ENCODE peak calls at places on chromosome 1, in nine cellular contexts. X is adrenal gland, V is pancreas, R is cardiac muscle cell, O is hepatocyte, P is colonic mucosa, M is body of pancreas, Q is OCI-LY7, K is mesenchymal stem cell. A is an unnamed sample. For H3K4me1 and H3K9me3, the result is how much of the 10 kb centered on the place peaks cover.

GRCh38 chr1:195908121-195908520 is 700.1 kb downstream of the KCNT2 start:
- DNase-seq in Q (no peak), O (no peak), K (peak), M (no peak), X (no peak), V (no peak), P (no peak), R (no peak), A (no peak)

GRCh38 chr1:29641921-29642320 is 405.6 kb downstream of the PTPRU start:
- DNase-seq in M (no peak), R (no peak), P (no peak), O (no peak), X (no peak), K (no peak), V (no peak), Q (no peak), A (no peak)

GRCh38 chr1:107244734-107245495 is 104.1 kb downstream of the NTNG1 start:
- DNase-seq in V (no peak), X (no peak), O (no peak), M (no peak), K (no peak), P (no peak), R (no peak), Q (no peak), A (no peak)

GRCh38 chr1:232980336-232980978 is 30.0 kb downstream of the NTPCR start:
- DNase-seq in X (no peak), M (no peak), R (no peak), P (no peak), Q (no peak), V (no peak), O (no peak), K (peak), A (no peak)

GRCh38 chr1:21706151-21706835 is 37.1 kb upstream of the RAP1GAP start:
- DNase-seq in Q (peak), K (peak), X (peak), V (no peak), P (no peak), O (peak), M (peak), R (peak), A (no peak)

GRCh38 chr1:156709031-156709430 is 3.6 kb upstream of the CRABP2 start:
- DNase-seq in M (no peak), O (no peak), V (no peak), X (no peak), R (no peak), Q (no peak), P (no peak), K (no peak), A (no peak)

GRCh38 chr1:64769971-64770370 is 25.1 kb downstream of the RAVER2 start:
- DNase-seq in Q (no peak), V (no peak), X (no peak), P (no peak), O (no peak), R (no peak), K (no peak), M (no peak), A (no peak)

GRCh38 chr1:192628406-192629057 is 7.4 kb upstream of the RGS13 start:
- DNase-seq in K (no peak), P (no peak), O (no peak), M (no peak), X (no peak), R (no peak), V (no peak), Q (no peak), A (no peak)

GRCh38 chr1:109151146-109151545 is 37.2 kb downstream of the ELAPOR1 start:
- DNase-seq in V (peak), Q (no peak), X (peak), P (peak), R (peak), O (peak), M (peak), K (peak), A (peak)

GRCh38 chr1:31605908-31606427 is 11.5 kb upstream of the HCRTR1 start:
- DNase-seq in P (no peak), V (no peak), K (no peak), R (peak), X (no peak), O (no peak), Q (peak), M (no peak), A (no peak)

GRCh38 chr1:22321917-22322316 is 129.7 kb upstream of the ZBTB40 start:
- DNase-seq in M (no peak), K (no peak), V (no peak), R (no peak), O (no peak), P (no peak), Q (no peak), X (no peak), A (no peak)

GRCh38 chr1:207752456-207753132 is 740 bp downstream of the CD46 start:
- DNase-seq in Q (peak), X (peak), M (peak), K (peak), P (peak), R (peak), V (peak), O (peak), A (peak)

GRCh38 chr1:96641292-96641691 is 80.3 kb upstream of the PTBP2 start:
- DNase-seq in V (no peak), Q (no peak), M (no peak), R (peak), X (no peak), P (no peak), K (no peak), O (no peak), A (no peak)

GRCh38 chr1:203124546-203125317 is 2.8 kb upstream of the ADORA1 start:
- DNase-seq in M (no peak), R (no peak), P (no peak), Q (no peak), K (no peak), O (no peak), X (peak), V (no peak), A (no peak)

GRCh38 chr1:224801761-224802490 is 127.5 kb upstream of the DNAH14 start:
- DNase-seq in Q (no peak), M (no peak), V (no peak), P (no peak), X (no peak), K (no peak), O (no peak), R (no peak), A (no peak)

GRCh38 chr1:98336472-98337118 is 324.9 kb upstream of the SNX7 start:
- DNase-seq in M (peak), R (no peak), X (no peak), V (peak), Q (no peak), O (peak), P (no peak), K (no peak), A (no peak)

GRCh38 chr1:43058545-43059360 is 100.1 kb upstream of the SLC2A1 start:
- DNase-seq in P (no peak), R (peak), K (peak), X (peak), M (no peak), O (peak), Q (no peak), V (no peak), A (no peak)

GRCh38 chr1:228292609-228292911 is 84.7 kb downstream of the OBSCN start:
- DNase-seq in K (no peak), R (no peak), M (no peak), O (no peak), P (no peak), X (no peak), V (no peak), Q (no peak), A (no peak)

GRCh38 chr1:45679123-45679522 is 7.2 kb downstream of the GPBP1L1 start:
- DNase-seq in K (no peak), R (peak), V (no peak), Q (no peak), P (no peak), M (peak), X (peak), O (no peak), A (no peak)

GRCh38 chr1:227131193-227131592 is 187.1 kb downstream of the CDC42BPA start:
- DNase-seq in M (no peak), X (no peak), R (peak), K (peak), Q (peak), O (peak), P (no peak), V (no peak), A (no peak)

GRCh38 chr1:113244134-113244820 is 146.0 kb upstream of the MAGI3 start:
- DNase-seq in K (no peak), M (peak), P (no peak), R (no peak), V (no peak), O (no peak), X (peak), Q (no peak), A (no peak)

GRCh38 chr1:54310439-54311328 is 95.5 kb downstream of the SSBP3 start:
- DNase-seq in P (peak), O (peak), M (peak), V (no peak), K (peak), X (peak), Q (peak), R (peak), A (peak)

GRCh38 chr1:26285366-26286063 is 5.6 kb downstream of the SH3BGRL3 start:
- DNase-seq in K (no peak), M (peak), P (peak), X (no peak), V (no peak), R (no peak), O (no peak), Q (peak), A (peak)

GRCh38 chr1:88394958-88395357 is 289.1 kb upstream of the PKN2 start:
- DNase-seq in O (no peak), R (no peak), P (no peak), V (no peak), K (no peak), M (no peak), X (no peak), Q (no peak), A (no peak)

GRCh38 chr1:156124557-156125483 is 10.3 kb downstream of the LMNA start:
- DNase-seq in Q (no peak), K (peak), R (no peak), V (no peak), X (peak), O (no peak), P (peak), M (no peak), A (peak)

GRCh38 chr1:118842462-118843201 is 145.5 kb downstream of the TBX15 start:
- DNase-seq in O (peak), M (no peak), V (no peak), P (peak), K (no peak), X (no peak), Q (no peak), R (no peak), A (no peak)

GRCh38 chr1:101769520-101769919 is 227.2 kb downstream of the OLFM3 start:
- DNase-seq in V (no peak), R (peak), Q (peak), M (peak), X (no peak), O (peak), P (no peak), K (peak), A (no peak)

GRCh38 chr1:4032571-4032970 is 132.5 kb upstream of the C1orf174 start:
- DNase-seq in X (no peak), P (no peak), R (no peak), K (no peak), V (no peak), O (no peak), Q (no peak), M (no peak), A (no peak)

GRCh38 chr1:202618387-202619022 is 91.7 kb downstream of the SYT2 start:
- DNase-seq in K (peak), Q (no peak), X (no peak), V (no peak), O (no peak), M (no peak), R (peak), P (no peak), A (no peak)

GRCh38 chr1:89771991-89772560 is 48.8 kb upstream of the LRRC8D start:
- DNase-seq in M (no peak), P (no peak), R (no peak), X (no peak), K (no peak), Q (no peak), O (no peak), V (no peak), A (no peak)

GRCh38 chr1:245671349-245671748 is 516.6 kb downstream of the KIF26B start:
- DNase-seq in Q (no peak), X (no peak), O (no peak), V (no peak), P (no peak), R (no peak), K (no peak), M (no peak), A (no peak)

GRCh38 chr1:44890007-44890406 is 47.0 kb upstream of the PTCH2 start:
- DNase-seq in V (no peak), P (no peak), R (peak), X (no peak), Q (peak), K (no peak), M (no peak), O (no peak), A (no peak)

GRCh38 chr1:55055084-55055882 is 15.9 kb downstream of the PCSK9 start:
- DNase-seq in P (no peak), V (no peak), M (no peak), Q (no peak), O (no peak), K (no peak), R (peak), X (no peak), A (no peak)

GRCh38 chr1:206754011-206754410 is 16.6 kb upstream of the IL19 start:
- DNase-seq in O (no peak), P (no peak), M (no peak), V (no peak), R (peak), Q (no peak), K (no peak), X (no peak), A (no peak)

GRCh38 chr1:60033066-60033465 is 40.5 kb downstream of the C1orf87 start:
- DNase-seq in K (no peak), R (no peak), V (no peak), M (no peak), P (no peak), Q (no peak), X (no peak), O (no peak), A (no peak)

GRCh38 chr1:184535191-184535970 is 148.6 kb downstream of the C1orf21 start:
- DNase-seq in X (peak), M (no peak), K (peak), R (peak), V (no peak), O (no peak), Q (no peak), P (no peak), A (no peak)

GRCh38 chr1:212702672-212703071 is 3.0 kb upstream of the BATF3 start:
- DNase-seq in V (no peak), O (no peak), Q (no peak), K (no peak), X (no peak), R (no peak), P (no peak), M (no peak), A (no peak)

GRCh38 chr1:42282867-42283583 is 52.0 kb downstream of the FOXJ3 start:
- DNase-seq in O (no peak), P (no peak), R (peak), Q (no peak), K (no peak), M (no peak), V (no peak), X (no peak), A (no peak)

GRCh38 chr1:174206148-174206826 is 47.0 kb downstream of the RABGAP1L start:
- DNase-seq in R (peak), X (no peak), K (no peak), M (no peak), V (no peak), P (no peak), O (no peak), Q (no peak), A (no peak)

GRCh38 chr1:15683411-15684039 is 595 bp upstream of the PLEKHM2 start:
- DNase-seq in M (no peak), K (no peak), O (no peak), Q (no peak), P (no peak), V (peak), X (no peak), R (no peak), A (peak)
- H3K4me1 ChIP-seq in M (under half), K (under half), O (under half), Q (under half), P (under half), V (under half), X (under half), R (under half), A (under half)

GRCh38 chr1:2972011-2972878 is 49.0 kb upstream of the ACTRT2 start:
- DNase-seq in M (no peak), V (peak), P (no peak), Q (no peak), O (no peak), R (no peak), K (no peak), X (no peak), A (no peak)
- H3K9me3 ChIP-seq in M (under half), V (under half), P (under half), Q (under half), O (under half), R (under half), K (under half), X (under half), A (under half)

GRCh38 chr1:116768416-116768815 is 14.2 kb downstream of the CD2 start:
- DNase-seq in Q (no peak), X (no peak), R (no peak), K (no peak), O (no peak), V (no peak), P (no peak), M (no peak), A (no peak)

GRCh38 chr1:116767782-116768382 is 13.7 kb downstream of the CD2 start:
- DNase-seq in K (no peak), X (no peak), O (no peak), Q (no peak), V (no peak), R (no peak), P (no peak), M (no peak), A (no peak)

GRCh38 chr1:116769994-116770393 is 15.8 kb downstream of the CD2 start:
- DNase-seq in V (no peak), R (no peak), M (no peak), Q (no peak), O (no peak), X (no peak), K (no peak), P (no peak), A (no peak)

GRCh38 chr1:116769561-116769977 is 15.3 kb downstream of the CD2 start:
- DNase-seq in R (peak), O (no peak), Q (peak), V (no peak), X (no peak), M (no peak), K (peak), P (no peak), A (no peak)

GRCh38 chr1:116769050-116769449 is 14.8 kb downstream of the CD2 start:
- DNase-seq in X (no peak), R (no peak), M (no peak), P (no peak), Q (peak), O (no peak), K (no peak), V (no peak), A (no peak)
- H3K27ac ChIP-seq in X (no peak), R (no peak), M (no peak), P (no peak), Q (peak), O (no peak), K (no peak), V (no peak), A (no peak)

DNA sequence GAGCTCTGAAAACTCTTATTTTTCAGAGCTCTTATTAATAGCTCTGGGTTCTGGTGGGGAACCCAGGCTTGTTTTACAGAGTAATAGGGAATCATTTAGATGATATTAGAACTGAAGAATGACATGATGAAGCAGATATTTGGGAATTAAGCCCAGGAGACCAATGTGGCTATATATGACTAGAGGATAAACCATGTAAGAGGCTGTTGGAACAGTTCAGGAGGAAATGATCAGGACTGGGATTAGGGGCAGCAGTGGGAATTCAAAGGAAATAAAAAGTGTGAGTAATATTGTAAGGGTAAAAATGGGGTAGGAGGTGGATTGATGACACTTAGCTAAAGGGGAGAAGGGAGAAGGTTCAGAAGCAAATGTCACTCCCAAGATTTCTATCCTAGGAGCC is 58.6 kb downstream of the GIPC2 start:
- DNase-seq in R (no peak), V (no peak), K (no peak), X (no peak), P (no peak), Q (no peak), M (no peak), O (no peak), A (no peak)
- H3K4me1 ChIP-seq in R (under half), V (under half), K (under half), X (under half), P (under half), Q (under half), M (under half), O (under half), A (under half)

DNA sequence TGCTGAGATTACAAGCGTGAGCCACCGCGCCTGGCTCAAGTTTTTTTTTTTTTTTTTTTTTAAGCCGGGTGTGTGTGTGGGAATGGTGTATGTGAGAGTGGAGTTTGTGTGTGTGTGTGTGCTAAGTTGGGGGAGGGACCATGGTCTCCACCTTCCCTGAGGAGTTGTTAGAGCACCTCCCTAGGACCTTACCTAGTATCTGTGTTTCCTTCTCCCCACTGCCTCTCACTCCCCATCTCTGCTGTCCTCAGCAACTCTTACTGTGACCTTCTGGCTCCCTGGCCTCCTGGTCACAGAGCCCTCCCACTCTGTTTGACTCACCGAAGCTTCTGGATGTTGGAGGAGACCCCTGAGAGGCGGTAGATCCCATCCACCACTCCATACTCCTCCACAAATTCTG is 10.4 kb downstream of the ARHGAP30 start:
- DNase-seq in V (no peak), Q (no peak), X (no peak), M (no peak), K (no peak), O (no peak), P (no peak), R (no peak), A (no peak)
- H3K9me3 ChIP-seq in V (under half), Q (under half), X (under half), M (under half), K (under half), O (under half), P (under half), R (under half), A (under half)